ENCODE peak calls at places on chromosomes 2 and 18, in seven cellular contexts. U, Q, F, B, I, C and A are unnamed samples.

GRCh38 chr2:26742053-26742770 is 21.9 kb upstream of the SLC35F6 start:
- DNase-seq in U (no peak), Q (no peak), F (no peak), B (no peak), I (no peak), C (no peak), A (no peak)

GRCh38 chr2:146826388-146826787 is 1018.4 kb upstream of the ACVR2A start:
- DNase-seq in U (no peak), Q (no peak), F (no peak), B (no peak), I (no peak), C (no peak), A (no peak)

GRCh38 chr18:6731197-6731596 is 1.7 kb downstream of the ARHGAP28 start:
- DNase-seq in U (no peak), Q (no peak), F (no peak), B (no peak), I (no peak), C (no peak), A (no peak)

GRCh38 chr2:84631047-84631446 is 114.7 kb downstream of the DNAH6 start:
- DNase-seq in U (peak), Q (no peak), F (peak), B (peak), I (no peak), C (no peak), A (peak)

GRCh38 chr18:74498712-74499629 is 2.8 kb downstream of the CNDP2 start:
- DNase-seq in U (no peak), Q (peak), F (peak), B (no peak), I (peak), C (no peak), A (peak)

GRCh38 chr2:10762651-10763460 is 41.4 kb downstream of the ATP6V1C2 start:
- DNase-seq in U (no peak), Q (peak), F (no peak), B (no peak), I (no peak), C (no peak), A (no peak)

GRCh38 chr2:38685116-38685735 is 19.3 kb downstream of the GALM start:
- DNase-seq in U (no peak), Q (no peak), F (no peak), B (no peak), I (no peak), C (no peak), A (no peak)

GRCh38 chr2:177972782-177973181 is 99.8 kb downstream of the PDE11A start:
- DNase-seq in U (no peak), Q (no peak), F (no peak), B (no peak), I (no peak), C (no peak), A (no peak)

GRCh38 chr2:151782378-151783132 is 45.7 kb downstream of the ARL5A start:
- DNase-seq in U (no peak), Q (no peak), F (no peak), B (no peak), I (no peak), C (no peak), A (no peak)

GRCh38 chr18:8721716-8722115 is 16.4 kb downstream of the MTCL1 start:
- DNase-seq in U (no peak), Q (no peak), F (no peak), B (no peak), I (no peak), C (no peak), A (no peak)

GRCh38 chr18:35236964-35237363 is 3.9 kb upstream of the ZNF397 start:
- DNase-seq in U (no peak), Q (no peak), F (no peak), B (no peak), I (no peak), C (no peak), A (no peak)

GRCh38 chr2:179682756-179683155 is 178.7 kb downstream of the ZNF385B start:
- DNase-seq in U (no peak), Q (no peak), F (no peak), B (no peak), I (no peak), C (no peak), A (no peak)

GRCh38 chr2:176137249-176137573 is 7.7 kb downstream of the HOXD8 start:
- DNase-seq in U (no peak), Q (no peak), F (no peak), B (no peak), I (no peak), C (no peak), A (no peak)

GRCh38 chr2:70922591-70923234 is 13.0 kb upstream of the ATP6V1B1 start:
- DNase-seq in U (no peak), Q (no peak), F (no peak), B (no peak), I (peak), C (peak), A (no peak)

GRCh38 chr2:134362152-134362653 is 108.3 kb downstream of the MGAT5 start:
- DNase-seq in U (no peak), Q (no peak), F (no peak), B (no peak), I (no peak), C (no peak), A (no peak)

GRCh38 chr18:8218263-8218662 is 391.0 kb upstream of the RAB12 start:
- DNase-seq in U (no peak), Q (no peak), F (no peak), B (no peak), I (no peak), C (no peak), A (no peak)

GRCh38 chr2:87403893-87404175 is 344.1 kb upstream of the PLGLB2 start:
- DNase-seq in U (no peak), Q (no peak), F (no peak), B (no peak), I (no peak), C (no peak), A (no peak)

GRCh38 chr2:159202568-159203071 is 83.9 kb downstream of the WDSUB1 start:
- DNase-seq in U (no peak), Q (peak), F (no peak), B (no peak), I (no peak), C (no peak), A (no peak)

GRCh38 chr2:191637182-191638078 is 40.5 kb upstream of the NABP1 start:
- DNase-seq in U (no peak), Q (no peak), F (no peak), B (no peak), I (no peak), C (no peak), A (peak)

GRCh38 chr18:34767601-34768027 is 57.5 kb downstream of the DTNA start:
- DNase-seq in U (no peak), Q (no peak), F (no peak), B (no peak), I (no peak), C (no peak), A (no peak)

GRCh38 chr2:11582526-11583202 is 48.8 kb downstream of the GREB1 start:
- DNase-seq in U (peak), Q (peak), F (peak), B (peak), I (peak), C (peak), A (peak)

GRCh38 chr2:102927854-102928267 is 166.0 kb downstream of the TMEM182 start:
- DNase-seq in U (no peak), Q (no peak), F (no peak), B (no peak), I (no peak), C (no peak), A (no peak)

GRCh38 chr2:73257425-73258125 is 23.5 kb downstream of the CCT7 start:
- DNase-seq in U (no peak), Q (no peak), F (no peak), B (no peak), I (no peak), C (peak), A (no peak)

GRCh38 chr2:71474744-71475421 is 21.5 kb downstream of the DYSF start:
- DNase-seq in U (no peak), Q (no peak), F (no peak), B (no peak), I (no peak), C (no peak), A (no peak)

GRCh38 chr2:44533508-44533907 is 171.8 kb downstream of the CAMKMT start:
- DNase-seq in U (no peak), Q (no peak), F (no peak), B (no peak), I (no peak), C (no peak), A (no peak)

GRCh38 chr2:3173031-3173430 is 204.6 kb downstream of the EIPR1 start:
- DNase-seq in U (no peak), Q (no peak), F (no peak), B (no peak), I (no peak), C (no peak), A (no peak)

GRCh38 chr2:11248-11941 is 34.9 kb downstream of the FAM110C start:
- DNase-seq in U (peak), Q (peak), F (peak), B (no peak), I (peak), C (peak), A (no peak)

GRCh38 chr18:48821251-48821590 is 129.5 kb downstream of the SMAD7 start:
- DNase-seq in U (no peak), Q (no peak), F (no peak), B (no peak), I (peak), C (no peak), A (no peak)

GRCh38 chr2:96146151-96146880 is 1.1 kb upstream of the DUSP2 start:
- DNase-seq in U (no peak), Q (peak), F (peak), B (no peak), I (peak), C (peak), A (peak)

GRCh38 chr18:44819944-44820510 is 139.3 kb downstream of the SETBP1 start:
- DNase-seq in U (no peak), Q (peak), F (no peak), B (no peak), I (no peak), C (peak), A (peak)

GRCh38 chr2:230947908-230948365 is 22.9 kb upstream of the GPR55 start:
- DNase-seq in U (no peak), Q (no peak), F (no peak), B (no peak), I (peak), C (no peak), A (peak)

DNA sequence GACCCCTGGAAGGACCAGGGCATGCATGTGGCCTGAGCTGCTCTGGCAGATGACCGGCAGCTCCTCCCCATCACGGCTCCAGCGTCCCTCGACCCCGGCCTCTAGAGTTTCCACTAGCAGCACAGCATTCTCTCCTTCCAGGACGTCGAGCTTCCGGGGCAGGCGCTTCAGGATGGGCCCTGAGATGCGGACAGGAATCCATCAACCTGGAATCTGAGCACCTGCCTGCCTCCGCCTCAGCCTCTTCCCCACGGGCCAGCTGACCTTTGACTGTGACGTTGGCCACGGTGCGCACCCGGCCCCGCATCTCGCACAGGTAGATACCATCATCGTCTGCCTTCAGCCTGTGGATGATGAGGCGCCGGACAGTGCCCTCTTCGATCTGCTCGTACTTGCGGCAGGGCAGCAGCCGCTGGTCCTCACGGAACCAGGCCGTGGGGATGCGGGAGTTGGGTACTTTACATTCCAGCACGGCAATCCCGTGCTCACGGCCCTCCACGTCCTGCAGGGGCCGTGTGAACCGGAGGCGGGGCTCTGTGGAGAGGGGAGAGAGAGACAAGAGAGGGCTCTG is 3.5 kb downstream of the OBSL1 start:
- DNase-seq in U (no peak), Q (no peak), F (no peak), B (no peak), I (no peak), C (no peak), A (no peak)
- TF ChIP-seq CTCF in U (no peak), Q (no peak), F (no peak), B (no peak), I (no peak), C (no peak), A (no peak)

GRCh38 chr2:217632036-217632435 is 370.8 kb downstream of the TNS1 start:
- DNase-seq in U (no peak), Q (peak), F (no peak), B (no peak), I (no peak), C (peak), A (no peak)
- TF ChIP-seq CTCF in U (no peak), Q (no peak), F (no peak), B (no peak), I (no peak), C (no peak), A (no peak)

DNA sequence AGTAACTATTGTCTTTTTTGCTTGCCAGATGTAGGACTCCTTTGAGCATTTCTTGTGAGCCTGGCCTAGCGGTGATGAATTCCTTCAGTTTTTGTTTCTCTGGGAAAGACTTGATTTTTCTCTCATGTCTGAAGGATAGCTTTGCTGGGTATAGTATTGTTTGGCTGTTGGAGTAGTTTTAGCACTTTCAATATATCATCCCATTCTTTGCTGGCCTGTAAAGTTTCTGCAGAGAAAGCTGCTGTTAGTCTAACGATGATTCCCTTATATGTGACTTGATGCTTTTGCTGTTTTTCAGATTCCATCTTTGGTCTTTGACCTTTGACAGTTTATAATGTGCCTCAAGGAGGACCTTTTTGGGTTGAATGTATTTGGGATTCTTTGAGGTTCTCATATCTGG is 12.7 kb downstream of the ZDBF2 start:
- DNase-seq in U (no peak), Q (no peak), F (no peak), B (no peak), I (no peak), C (no peak), A (no peak)
- TF ChIP-seq CTCF in U (no peak), Q (no peak), F (no peak), B (no peak), I (no peak), C (no peak), A (no peak)

GRCh38 chr2:74880054-74880728 is 46.3 kb downstream of the HK2 start:
- DNase-seq in U (no peak), Q (no peak), F (no peak), B (no peak), I (no peak), C (no peak), A (no peak)
- TF ChIP-seq CTCF in U (no peak), Q (no peak), F (no peak), B (no peak), I (no peak), C (no peak), A (no peak)

GRCh38 chr18:9850297-9850696 is 35.5 kb upstream of the TXNDC2 start:
- DNase-seq in U (no peak), Q (no peak), F (no peak), B (no peak), I (no peak), C (no peak), A (no peak)
- TF ChIP-seq CTCF in U (no peak), Q (no peak), F (no peak), B (no peak), I (no peak), C (no peak), A (no peak)